ENCODE peak calls at places on chromosome 20, in six cellular contexts. U, A, C, G, E and T are unnamed samples.
A peak's percentile ranks its signal among the peaks of the same experiment; 100 is the strongest.

GRCh38 chr20:7859371-7859802 is 80.9 kb downstream of the HAO1 start:
- DNase-seq in U (peak; percentile 23), A (no peak), C (no peak), G (no peak), E (peak; percentile 45), T (peak; percentile 16)

GRCh38 chr20:8408587-8409307 is 276.7 kb downstream of the PLCB1 start:
- DNase-seq in U (no peak), A (no peak), C (no peak), G (no peak), E (no peak), T (no peak)

GRCh38 chr20:43748274-43748673 is 21.5 kb upstream of the GTSF1L start:
- DNase-seq in U (no peak), A (no peak), C (no peak), G (no peak), E (no peak), T (no peak)

GRCh38 chr20:36093025-36093803 is 61.3 kb upstream of the EPB41L1 start:
- DNase-seq in U (peak; percentile 84), A (no peak), C (no peak), G (no peak), E (peak; percentile 41), T (peak; percentile 51)

GRCh38 chr20:62662422-62662821 is 20.1 kb downstream of the SLCO4A1 start:
- DNase-seq in U (no peak), A (no peak), C (peak; percentile 28), G (no peak), E (no peak), T (no peak)

GRCh38 chr20:23133560-23133998 is 47.5 kb upstream of the CD93 start:
- DNase-seq in U (no peak), A (no peak), C (no peak), G (no peak), E (no peak), T (no peak)

GRCh38 chr20:10242166-10242565 is 23.5 kb downstream of the SNAP25 start:
- DNase-seq in U (no peak), A (no peak), C (no peak), G (no peak), E (no peak), T (no peak)

GRCh38 chr20:5947276-5947675 is 3.1 kb downstream of the TRMT6 start:
- DNase-seq in U (no peak), A (no peak), C (no peak), G (no peak), E (no peak), T (no peak)

GRCh38 chr20:58086763-58087566 is 141.5 kb downstream of the ANKRD60 start:
- DNase-seq in U (peak; percentile 86), A (peak; percentile 67), C (no peak), G (no peak), E (peak; percentile 83), T (peak; percentile 46)

GRCh38 chr20:47125553-47126373 is 230.7 kb downstream of the ZMYND8 start:
- DNase-seq in U (peak; percentile 27), A (peak; percentile 40), C (no peak), G (no peak), E (peak; percentile 79), T (no peak)

GRCh38 chr20:55918471-55918870 is 86.8 kb downstream of the CBLN4 start:
- DNase-seq in U (no peak), A (no peak), C (no peak), G (no peak), E (no peak), T (no peak)

GRCh38 chr20:58888521-58889333 is 36.2 kb downstream of the GNAS start:
- DNase-seq in U (peak; percentile 93), A (peak; percentile 90), C (no peak), G (peak; percentile 83), E (peak; percentile 96), T (peak; percentile 93)

GRCh38 chr20:62588458-62589149 is 53.7 kb upstream of the SLCO4A1 start:
- DNase-seq in U (no peak), A (no peak), C (no peak), G (no peak), E (no peak), T (no peak)

GRCh38 chr20:48722737-48723191 is 105.0 kb downstream of the PREX1 start:
- DNase-seq in U (peak; percentile 37), A (no peak), C (no peak), G (peak; percentile 61), E (no peak), T (peak; percentile 34)

GRCh38 chr20:48052492-48052870 is 267.2 kb upstream of the SULF2 start:
- DNase-seq in U (peak; percentile 59), A (no peak), C (no peak), G (no peak), E (no peak), T (no peak)

GRCh38 chr20:44204156-44204831 is 6.3 kb downstream of the OSER1 start:
- DNase-seq in U (peak; percentile 57), A (no peak), C (peak; percentile 81), G (peak; percentile 1), E (no peak), T (no peak)

GRCh38 chr20:45976132-45976531 is 4.1 kb upstream of the ZNF335 start:
- DNase-seq in U (no peak), A (no peak), C (no peak), G (no peak), E (no peak), T (no peak)

GRCh38 chr20:29689411-29690225 is 1567.8 kb upstream of the DEFB115 start:
- DNase-seq in U (no peak), A (no peak), C (no peak), G (no peak), E (no peak), T (no peak)

GRCh38 chr20:47568019-47568418 is 66.3 kb downstream of the NCOA3 start:
- DNase-seq in U (peak; percentile 44), A (no peak), C (peak; percentile 67), G (no peak), E (no peak), T (no peak)

GRCh38 chr20:35891375-35891774 is 62.9 kb downstream of the SCAND1 start:
- DNase-seq in U (no peak), A (no peak), C (no peak), G (no peak), E (no peak), T (no peak)

GRCh38 chr20:8145246-8145639 is 13.2 kb downstream of the PLCB1 start:
- DNase-seq in U (no peak), A (no peak), C (no peak), G (no peak), E (no peak), T (no peak)

GRCh38 chr20:53959849-53960585 is 110.4 kb downstream of the BCAS1 start:
- DNase-seq in U (no peak), A (no peak), C (no peak), G (no peak), E (no peak), T (no peak)

GRCh38 chr20:8154636-8155035 is 22.6 kb downstream of the PLCB1 start:
- DNase-seq in U (no peak), A (no peak), C (no peak), G (no peak), E (no peak), T (no peak)

DNA sequence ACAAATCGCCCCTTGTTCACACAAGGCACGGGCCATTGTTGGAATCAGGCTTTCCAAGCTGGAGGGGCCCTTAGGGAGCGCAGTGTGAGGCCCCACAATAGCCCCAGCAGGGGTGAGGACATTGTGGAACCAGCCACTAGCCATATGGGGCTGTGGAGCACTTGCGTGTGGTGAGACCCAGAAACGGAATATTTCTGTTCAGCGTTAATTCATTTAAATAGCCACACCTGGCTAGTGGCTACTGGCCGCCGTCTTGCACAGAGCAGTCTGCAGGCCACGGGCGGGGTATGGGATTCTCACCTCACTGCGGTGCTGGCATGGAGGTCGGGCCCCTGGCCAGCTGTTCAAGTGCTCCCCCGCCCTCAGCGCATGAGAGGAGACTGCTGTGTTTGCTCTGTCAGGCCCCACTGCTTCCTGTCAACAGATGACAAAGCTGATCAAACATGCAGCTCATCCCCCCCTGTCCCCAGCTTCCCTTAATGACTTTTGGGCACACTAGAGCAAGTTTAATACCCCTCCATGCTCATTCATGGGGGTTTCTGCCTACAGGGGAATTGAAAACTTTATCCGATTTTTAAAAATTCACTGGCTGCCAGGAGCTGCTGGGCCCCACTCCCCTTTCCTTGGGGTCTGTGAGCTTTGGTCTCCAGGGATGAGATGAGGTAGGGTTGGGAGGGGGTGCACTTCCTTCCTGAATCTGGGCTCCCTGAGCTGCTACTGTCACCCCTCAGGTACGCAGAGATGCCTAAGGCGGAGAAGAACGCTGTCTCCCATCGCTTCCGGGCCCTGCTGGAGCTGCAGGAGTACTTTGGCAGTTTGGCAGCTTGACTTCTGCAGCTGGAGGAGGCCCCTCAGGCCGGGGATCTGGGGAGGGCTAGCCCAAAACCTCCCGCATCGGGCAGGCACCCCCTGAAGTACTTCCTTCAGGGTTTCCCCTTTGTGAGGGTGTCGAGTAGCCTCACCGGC is 13.6 kb downstream of the ITPA start:
- DNase-seq in U (no peak), A (no peak), C (no peak), G (no peak), E (no peak), T (peak; percentile 83)
- TF ChIP-seq CTCF in U (no peak), A (no peak), C (no peak), G (no peak), E (no peak), T (no peak)

GRCh38 chr20:38599410-38599882 is 2.2 kb upstream of the ARHGAP40 start:
- DNase-seq in U (peak; percentile 97), A (no peak), C (no peak), G (no peak), E (no peak), T (no peak)

GRCh38 chr20:38600057-38600456 is 1.6 kb upstream of the ARHGAP40 start:
- DNase-seq in U (no peak), A (no peak), C (no peak), G (no peak), E (no peak), T (no peak)

GRCh38 chr20:38603286-38603685 is 1.7 kb downstream of the ARHGAP40 start:
- DNase-seq in U (no peak), A (no peak), C (no peak), G (no peak), E (no peak), T (no peak)

GRCh38 chr20:38602185-38602581 is 574 bp downstream of the ARHGAP40 start:
- DNase-seq in U (peak; percentile 24), A (peak; percentile 48), C (no peak), G (no peak), E (no peak), T (no peak)

GRCh38 chr20:38601216-38602184 is at the start of gene ARHGAP40:
- DNase-seq in U (peak; percentile 88), A (peak; percentile 72), C (no peak), G (no peak), E (peak; percentile 51), T (peak; percentile 69)
- TF ChIP-seq CTCF in U (peak; percentile 63), A (peak; percentile 53), C (no peak), G (no peak), E (peak; percentile 34), T (no peak)

GRCh38 chr20:4569092-4569491 is 152.6 kb upstream of the PRND start:
- DNase-seq in U (no peak), A (no peak), C (no peak), G (no peak), E (no peak), T (no peak)
- TF ChIP-seq CTCF in U (no peak), A (peak; percentile 62), C (no peak), G (no peak), E (peak; percentile 33), T (no peak)

DNA sequence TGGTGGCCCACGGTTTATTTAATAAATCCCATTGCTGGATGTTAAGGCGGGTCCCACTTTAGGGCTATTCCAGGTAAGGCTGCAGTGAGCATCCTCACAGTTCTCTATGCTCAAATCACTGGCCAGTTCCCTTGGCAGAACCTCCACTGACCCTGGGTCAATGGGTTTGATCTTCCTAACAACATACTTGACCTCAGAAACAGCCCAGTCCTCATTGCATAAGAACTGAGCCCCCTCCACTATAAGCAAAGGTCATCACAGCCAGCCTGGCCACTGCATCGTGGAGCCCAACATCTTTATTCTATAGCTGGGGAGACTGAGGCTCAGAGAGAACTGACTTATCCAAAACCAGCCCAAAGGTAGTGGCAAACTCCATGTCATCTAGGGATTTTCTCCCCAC is 4.3 kb upstream of the BPIFB1 start:
- DNase-seq in U (no peak), A (no peak), C (no peak), G (no peak), E (no peak), T (no peak)
- TF ChIP-seq CTCF in U (no peak), A (no peak), C (no peak), G (no peak), E (no peak), T (no peak)